ENCODE peak calls at places on chromosomes 11 and 22, in ten cellular contexts. L is ovary, Y is tibial nerve, F is A549, G is IMR-90, H is body of pancreas, K is right lobe of liver, Q is H1, T is breast epithelium, N is suprapubic skin. R is an unnamed sample.

GRCh38 chr22:46119729-46120419 is 30.5 kb upstream of the PPARA start:
- DNase-seq in T (no peak), Y (no peak), H (peak; percentile 55), N (no peak), G (peak; percentile 74), Q (no peak), L (peak; percentile 84), F (peak; percentile 12), K (no peak), R (no peak)

GRCh38 chr22:39643311-39644083 is 72.9 kb downstream of the CACNA1I start:
- DNase-seq in Q (no peak), L (no peak), N (no peak), G (peak; percentile 46), Y (no peak), K (no peak), F (no peak), T (no peak), H (no peak), R (no peak)

GRCh38 chr11:93444671-93445073 is 98.5 kb downstream of the SMCO4 start:
- DNase-seq in Q (peak; percentile 69), H (peak; percentile 2), N (no peak), T (no peak), L (no peak), G (peak; percentile 2), Y (no peak), K (no peak), F (no peak), R (no peak)

GRCh38 chr11:118175600-118176399 is 639 bp downstream of the SCN2B start:
- DNase-seq in K (peak; percentile 35), N (no peak), L (no peak), F (no peak), Y (no peak), Q (no peak), H (no peak), G (no peak), T (no peak), R (no peak)

GRCh38 chr11:60970369-60970774 is 1.1 kb upstream of the CD6 start:
- DNase-seq in T (no peak), F (peak; percentile 38), Y (peak; percentile 41), Q (no peak), N (peak; percentile 65), L (peak; percentile 60), G (peak; percentile 29), K (no peak), H (peak; percentile 58), R (peak; percentile 79)

GRCh38 chr11:2881974-2882362 is 3.6 kb downstream of the CDKN1C start:
- DNase-seq in G (no peak), F (no peak), K (no peak), H (no peak), L (no peak), Y (no peak), N (no peak), Q (no peak), T (no peak), R (no peak)

GRCh38 chr11:33413296-33413695 is 156.1 kb downstream of the HIPK3 start:
- DNase-seq in N (no peak), F (no peak), Y (no peak), Q (no peak), T (no peak), H (no peak), L (no peak), K (no peak), G (no peak), R (no peak)

GRCh38 chr11:12244156-12244555 is 133.2 kb upstream of the PARVA start:
- DNase-seq in F (no peak), T (no peak), K (no peak), Y (no peak), Q (no peak), L (no peak), H (no peak), G (no peak), N (no peak), R (no peak)

GRCh38 chr11:114472661-114473060 is 33.4 kb downstream of the REXO2 start:
- DNase-seq in N (no peak), Y (no peak), G (no peak), F (no peak), K (no peak), H (no peak), Q (no peak), L (no peak), T (no peak), R (no peak)

GRCh38 chr11:67664213-67664585 is 10.2 kb downstream of the ALDH3B2 start:
- DNase-seq in L (no peak), N (no peak), Y (no peak), Q (no peak), T (no peak), H (no peak), F (no peak), G (no peak), K (no peak), R (no peak)

GRCh38 chr22:30225220-30225922 is 21.2 kb downstream of the LIF start:
- DNase-seq in Q (no peak), L (no peak), G (no peak), F (no peak), N (no peak), T (no peak), H (no peak), Y (no peak), K (no peak), R (no peak)

GRCh38 chr22:23682082-23682481 is 8.7 kb upstream of the RGL4 start:
- DNase-seq in H (no peak), Q (no peak), N (no peak), G (no peak), K (no peak), L (no peak), F (no peak), Y (no peak), T (no peak), R (no peak)

GRCh38 chr11:73980001-73980960 is 2.4 kb downstream of the UCP2 start:
- DNase-seq in G (peak; percentile 20), T (peak; percentile 40), K (peak; percentile 57), H (peak; percentile 79), Y (no peak), L (no peak), F (no peak), N (peak; percentile 75), Q (no peak), R (peak; percentile 80)
- TF ChIP-seq POLR2A in G (no peak), T (no peak), K (no peak), H (no peak), Y (peak; percentile 16), L (no peak), F (no peak), N (no peak), Q (no peak), R (no peak)

DNA sequence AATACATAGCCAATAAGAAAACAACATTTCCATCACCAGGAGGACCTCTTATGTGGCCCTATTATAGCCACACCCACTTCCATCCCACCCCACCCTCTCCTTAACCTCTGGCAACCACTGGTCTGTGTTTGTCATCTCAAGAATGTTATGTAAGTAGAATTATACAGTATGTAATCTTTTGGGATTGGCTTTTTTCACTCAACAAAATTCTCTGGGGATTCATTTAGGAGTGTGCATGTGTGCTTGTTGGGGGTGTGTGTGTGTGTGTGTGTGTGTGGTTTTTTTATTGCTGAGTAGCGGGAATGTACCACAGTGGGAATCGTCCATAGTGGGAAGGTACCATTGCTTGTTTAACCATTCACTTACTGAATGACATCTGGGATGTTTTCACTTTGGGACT is 5.2 kb downstream of the KCNJ5 start:
- DNase-seq in N (no peak), Y (no peak), Q (no peak), K (no peak), L (no peak), H (no peak), F (no peak), T (no peak), G (no peak), R (no peak)
- H3K4me1 ChIP-seq in N (peaks cover 21% of the 10 kb centered on the region), Y (no peaks in the 10 kb centered on the region), Q (peaks cover 4% of the 10 kb centered on the region), K (peaks cover 45% of the 10 kb centered on the region), L (peaks cover 3% of the 10 kb centered on the region), H (peaks cover 98% of the 10 kb centered on the region), F (no peaks in the 10 kb centered on the region), T (no peaks in the 10 kb centered on the region), G (no peaks in the 10 kb centered on the region), R (peaks cover 42% of the 10 kb centered on the region)

GRCh38 chr11:117096973-117097566 is 1.2 kb downstream of the SIK3 start:
- DNase-seq in K (no peak), Y (no peak), H (no peak), G (no peak), T (no peak), N (no peak), Q (no peak), L (no peak), F (no peak), R (no peak)

GRCh38 chr11:117094776-117095175 is 3.5 kb downstream of the SIK3 start:
- DNase-seq in N (no peak), H (peak; percentile 28), T (peak; percentile 50), L (no peak), Q (no peak), K (no peak), G (peak; percentile 56), Y (no peak), F (no peak), R (no peak)

GRCh38 chr11:117097567-117098268 is 510 bp downstream of the SIK3 start:
- DNase-seq in F (no peak), N (peak; percentile 83), L (peak; percentile 40), H (peak; percentile 52), G (no peak), K (peak; percentile 60), Y (peak; percentile 42), T (peak; percentile 45), Q (no peak), R (peak; percentile 35)

GRCh38 chr11:117096140-117096972 is 1.9 kb downstream of the SIK3 start:
- DNase-seq in F (peak; percentile 56), T (no peak), G (no peak), Y (no peak), K (peak; percentile 65), L (peak; percentile 26), Q (peak; percentile 21), H (peak; percentile 12), N (peak; percentile 67), R (no peak)

DNA sequence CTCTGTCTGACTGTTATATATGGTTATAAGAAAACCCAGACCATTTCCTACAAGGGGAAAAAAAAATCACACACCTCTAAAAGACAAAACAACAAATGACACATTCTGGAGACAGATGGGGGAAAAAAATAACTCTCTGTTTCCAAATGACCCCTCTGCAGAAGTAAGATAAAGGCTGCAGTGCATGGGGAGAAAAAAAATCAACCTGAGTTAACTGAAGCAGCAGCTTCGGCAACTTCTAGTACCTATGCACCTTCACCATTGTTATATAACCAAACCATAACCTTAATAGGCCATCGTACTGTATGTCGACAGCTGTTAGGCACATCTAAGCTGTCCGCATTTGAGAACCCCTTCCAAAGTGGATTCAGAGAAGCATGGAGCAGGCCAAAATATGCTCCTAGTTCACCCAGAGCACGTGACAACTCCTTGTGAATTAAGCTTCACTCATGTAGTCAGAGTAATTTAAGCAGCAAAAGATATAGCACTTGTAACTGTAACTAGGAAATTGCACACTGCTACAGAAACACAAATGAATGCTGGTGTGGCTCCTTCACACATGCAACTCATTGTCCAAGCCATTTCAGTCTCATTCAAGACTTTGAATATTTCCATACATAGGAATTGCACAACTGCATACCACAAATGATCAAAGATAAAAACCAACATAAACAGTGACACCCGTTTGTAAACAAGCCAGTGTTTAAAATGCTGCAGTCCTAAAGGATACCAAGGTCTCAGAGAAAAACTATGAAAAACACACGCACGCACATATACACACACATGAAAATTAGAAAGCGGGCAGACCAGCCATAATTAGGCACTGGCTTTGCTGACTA is 2.7 kb downstream of the SIK3 start:
- DNase-seq in L (no peak), F (no peak), K (no peak), Q (no peak), H (no peak), N (no peak), Y (no peak), G (peak; percentile 52), T (no peak), R (no peak)
- H3K4me3 ChIP-seq in L (no peak overlapping the region), F (peak overlapping the region; percentile 12), K (no peak overlapping the region), Q (no peak overlapping the region), H (no peak overlapping the region), N (peak overlapping the region; percentile 11), Y (no peak overlapping the region), G (no peak overlapping the region), T (peak overlapping the region; percentile 98), R (peak overlapping the region; percentile 95)

GRCh38 chr11:115717215-115717584 is 213.0 kb upstream of the CADM1 start:
- DNase-seq in Y (no peak), G (peak; percentile 46), H (no peak), F (no peak), Q (no peak), L (no peak), T (no peak), K (no peak), N (no peak), R (no peak)
- TF ChIP-seq POLR2A in Y (no peak), G (no peak), H (no peak), F (no peak), Q (no peak), L (no peak), T (no peak), K (no peak), N (no peak), R (no peak)

R was measured in stomach.